ENCODE peak calls at places on chromosomes 3 and 15, in five cellular contexts. E is neuronal stem cell, O is H1, I is IMR-90, Q is trophoblast cell. G is an unnamed sample.

GRCh38 chr3:160778480-160778879 is 22.4 kb downstream of the PPM1L start:
- DNase-seq in I (no peak), Q (no peak), O (no peak), E (no peak), G (no peak)

GRCh38 chr3:12004741-12005513 is 739 bp downstream of the SYN2 start:
- DNase-seq in O (peak; percentile 71), Q (no peak), I (no peak), E (peak; percentile 21), G (peak; percentile 58)

GRCh38 chr3:102536479-102536878 is 101.7 kb downstream of the ZPLD1 start:
- DNase-seq in E (peak; percentile 5), Q (no peak), I (peak; percentile 33), O (no peak), G (no peak)

GRCh38 chr15:23035964-23036566 is 3.3 kb downstream of the TUBGCP5 start:
- DNase-seq in O (peak; percentile 86), Q (peak; percentile 66), E (peak; percentile 62), I (peak; percentile 46), G (peak; percentile 75)

GRCh38 chr3:148084931-148085330 is 612.8 kb upstream of the AGTR1 start:
- DNase-seq in Q (no peak), O (no peak), E (no peak), I (no peak), G (no peak)

GRCh38 chr15:67149859-67150824 is 84.7 kb downstream of the SMAD3 start:
- DNase-seq in O (no peak), I (peak; percentile 99), Q (peak; percentile 89), E (peak; percentile 45), G (peak; percentile 76)

GRCh38 chr3:66253790-66254620 is 33.2 kb downstream of the SLC25A26 start:
- DNase-seq in I (peak; percentile 67), Q (no peak), E (peak; percentile 31), O (no peak), G (no peak)

GRCh38 chr15:71114887-71115566 is at the start of gene THSD4:
- DNase-seq in O (peak; percentile 97), E (peak; percentile 77), Q (peak; percentile 58), I (peak; percentile 72), G (peak; percentile 91)

GRCh38 chr3:10580426-10580825 is 75.0 kb upstream of the ATP2B2 start:
- DNase-seq in O (no peak), I (no peak), E (no peak), Q (no peak), G (no peak)

GRCh38 chr3:64016941-64017620 is 6.2 kb downstream of the PSMD6 start:
- DNase-seq in I (no peak), Q (no peak), O (no peak), E (no peak), G (no peak)

GRCh38 chr3:192888121-192888520 is 29.5 kb downstream of the MB21D2 start:
- DNase-seq in I (no peak), Q (no peak), O (no peak), E (no peak), G (no peak)

GRCh38 chr3:127666684-127667083 is 6.1 kb upstream of the ABTB1 start:
- DNase-seq in O (no peak), E (no peak), I (no peak), Q (no peak), G (no peak)

GRCh38 chr3:190339130-190339529 is 16.9 kb upstream of the CLDN1 start:
- DNase-seq in O (no peak), I (peak; percentile 83), Q (no peak), E (no peak), G (no peak)

GRCh38 chr3:64214697-64215018 is 10.6 kb downstream of the PRICKLE2 start:
- DNase-seq in Q (no peak), E (no peak), O (no peak), I (peak; percentile 76), G (no peak)

GRCh38 chr3:184176377-184177330 is 2.0 kb downstream of the AP2M1 start:
- DNase-seq in O (peak; percentile 88), I (peak; percentile 96), Q (peak; percentile 89), E (peak; percentile 87), G (peak; percentile 94)
- H2AK5ac ChIP-seq in O (peak overlapping the region; percentile 70), I (peak overlapping the region; percentile 90), Q (peak overlapping the region; percentile 49), E (peak overlapping the region; percentile 36), G (no peak overlapping the region)

GRCh38 chr15:68819451-68820204 is 1.1 kb downstream of the ANP32A start:
- DNase-seq in E (peak; percentile 45), O (no peak), Q (peak; percentile 39), I (peak; percentile 47), G (peak; percentile 44)

GRCh38 chr15:68821190-68821897 is 649 bp upstream of the ANP32A start:
- DNase-seq in Q (no peak), I (no peak), O (no peak), E (peak; percentile 20), G (no peak)

GRCh38 chr15:68820589-68821189 is at the start of gene ANP32A:
- DNase-seq in O (peak; percentile 99), Q (peak; percentile 96), E (peak; percentile 99), I (peak; percentile 91), G (peak; percentile 96)

GRCh38 chr15:68818671-68819450 is 1.8 kb downstream of the ANP32A start:
- DNase-seq in Q (peak; percentile 41), E (peak; percentile 55), I (no peak), O (peak; percentile 70), G (no peak)

DNA sequence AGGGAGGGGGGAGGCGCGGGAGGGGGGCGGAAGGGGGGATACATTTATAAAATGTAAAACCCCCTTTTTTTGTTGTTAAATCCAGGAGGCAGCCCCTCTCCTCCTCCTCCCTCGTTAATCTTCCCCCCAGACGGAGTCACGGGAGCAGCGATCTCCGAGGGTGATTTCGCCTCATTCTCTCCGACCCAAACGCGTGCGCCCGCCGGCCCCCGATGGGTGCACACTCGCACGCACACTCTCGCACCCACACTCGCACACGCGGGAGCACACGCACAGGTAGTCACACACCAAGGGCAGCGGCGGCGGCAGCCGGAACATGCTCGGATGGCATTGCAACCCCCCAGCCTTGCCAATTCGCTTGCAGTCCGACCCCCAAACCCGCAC is 498 bp downstream of the ANP32A start:
- DNase-seq in I (no peak), O (no peak), E (no peak), Q (no peak), G (no peak)
- H3K14ac ChIP-seq in I (peak overlapping the region; percentile 89), O (no peak overlapping the region), E (peak overlapping the region; percentile 98), Q (peak overlapping the region; percentile 89), G (peak overlapping the region; percentile 86)

GRCh38 chr3:31242561-31242960 is 290.2 kb upstream of the STT3B start:
- DNase-seq in I (no peak), Q (no peak), E (no peak), O (no peak), G (no peak)
- H2AK5ac ChIP-seq in I (no peak overlapping the region), Q (no peak overlapping the region), E (no peak overlapping the region), O (no peak overlapping the region), G (no peak overlapping the region)

DNA sequence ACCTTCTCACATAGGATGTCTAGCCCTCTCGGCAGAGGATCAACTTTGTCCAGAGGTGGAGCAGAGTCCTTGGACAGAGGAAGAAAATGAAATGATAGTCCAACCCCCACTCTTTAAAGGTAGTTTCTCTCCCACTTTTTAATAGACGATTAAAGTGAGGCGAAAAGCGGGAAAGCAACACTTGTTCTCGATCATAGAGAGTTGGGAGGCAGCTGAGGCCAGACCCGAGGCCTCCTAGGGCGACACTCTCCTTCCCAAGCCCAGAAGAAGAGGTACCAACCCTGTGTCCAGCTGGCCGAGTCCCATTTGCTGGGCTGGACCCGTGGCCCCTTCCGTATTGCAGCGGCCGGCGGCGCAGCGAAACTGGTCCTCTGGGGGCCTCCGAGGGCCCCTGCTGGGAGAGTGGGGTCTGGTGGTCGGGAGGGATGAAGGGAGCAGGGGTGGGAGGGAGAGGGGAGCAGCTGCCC is 2.3 kb downstream of the WNT5A start:
- DNase-seq in E (no peak), Q (no peak), I (no peak), O (no peak), G (no peak)
- H3K14ac ChIP-seq in E (no peak overlapping the region), Q (peak overlapping the region; percentile 36), I (peak overlapping the region; percentile 99), O (no peak overlapping the region), G (no peak overlapping the region)

G was measured in H9.